ENCODE peak calls at places on chromosomes 12 and 14, in seven cellular contexts. K is hepatocyte, W is PC-9, G is heart right ventricle, L is AG09309, V is IMR-90, E is left ventricle myocardium inferior. Y is an unnamed sample.

GRCh38 chr12:45728625-45729232 is 777 bp upstream of the ARID2 start:
- DNase-seq in L (peak), V (peak), G (peak), W (peak), E (peak), K (peak), Y (peak)

GRCh38 chr14:79325071-79325470 is 886.2 kb downstream of the DIO2 start:
- DNase-seq in V (peak), W (no peak), E (no peak), G (no peak), L (no peak), K (no peak), Y (no peak)

GRCh38 chr12:94699796-94700195 is 49.4 kb upstream of the TMCC3 start:
- DNase-seq in K (no peak), E (no peak), V (no peak), G (no peak), L (no peak), W (no peak), Y (no peak)

GRCh38 chr12:34286483-34286882 is 264.2 kb downstream of the ALG10 start:
- DNase-seq in V (no peak), G (no peak), E (peak), L (no peak), K (no peak), W (no peak), Y (no peak)

GRCh38 chr14:85300119-85300518 is 229.8 kb upstream of the FLRT2 start:
- DNase-seq in V (no peak), E (no peak), L (no peak), K (no peak), W (no peak), G (no peak), Y (no peak)

GRCh38 chr12:53182836-53183235 is 2.1 kb upstream of the CSAD start:
- DNase-seq in L (no peak), W (no peak), E (no peak), V (no peak), G (no peak), K (no peak), Y (no peak)

GRCh38 chr12:110776410-110776809 is 33.7 kb upstream of the PPP1CC start:
- DNase-seq in E (no peak), W (no peak), V (no peak), K (no peak), G (no peak), L (no peak), Y (no peak)

GRCh38 chr14:71248204-71248603 is 340.9 kb downstream of the PCNX1 start:
- DNase-seq in G (no peak), W (no peak), E (no peak), L (peak), K (no peak), V (peak), Y (no peak)

GRCh38 chr12:94074970-94075695 is 73.2 kb upstream of the PLXNC1 start:
- DNase-seq in L (peak), W (no peak), G (peak), V (peak), E (peak), K (peak), Y (peak)

GRCh38 chr14:36361210-36361853 is 40.9 kb upstream of the MBIP start:
- DNase-seq in G (no peak), V (no peak), E (no peak), W (no peak), K (no peak), L (no peak), Y (no peak)

GRCh38 chr12:108839011-108839889 is 18.1 kb downstream of the SSH1 start:
- DNase-seq in L (peak), G (peak), K (no peak), E (peak), V (peak), W (no peak), Y (no peak)

GRCh38 chr14:90111895-90112534 is 50.2 kb downstream of the KCNK13 start:
- DNase-seq in G (no peak), W (no peak), V (peak), K (no peak), E (no peak), L (no peak), Y (no peak)

GRCh38 chr12:113310489-113310888 is 24.4 kb downstream of the SLC8B1 start:
- DNase-seq in G (no peak), K (no peak), L (no peak), V (no peak), W (no peak), E (no peak), Y (no peak)

GRCh38 chr12:108516511-108517275 is 1.6 kb downstream of the FICD start:
- DNase-seq in L (no peak), W (no peak), K (no peak), V (no peak), G (no peak), E (no peak), Y (no peak)

GRCh38 chr12:27055966-27056365 is 26.4 kb downstream of the C12orf71 start:
- DNase-seq in L (no peak), G (no peak), W (no peak), E (no peak), V (no peak), K (no peak), Y (no peak)

GRCh38 chr14:74547331-74547927 is 53.9 kb downstream of the ISCA2 start:
- DNase-seq in K (no peak), V (no peak), G (no peak), E (no peak), W (no peak), L (no peak), Y (no peak)

GRCh38 chr14:24132976-24133375 is 2.5 kb downstream of the FITM1 start:
- DNase-seq in W (no peak), K (no peak), V (no peak), G (no peak), L (no peak), E (no peak), Y (no peak)

GRCh38 chr12:5376591-5377207 is 55.2 kb upstream of the NTF3 start:
- DNase-seq in E (no peak), L (no peak), W (no peak), K (no peak), G (no peak), V (no peak), Y (no peak)

GRCh38 chr12:19397534-19397933 is 41.8 kb upstream of the AEBP2 start:
- DNase-seq in G (no peak), V (peak), L (no peak), K (no peak), W (peak), E (no peak), Y (no peak)

GRCh38 chr14:20434701-20435453 is 1.1 kb downstream of the KLHL33 start:
- DNase-seq in W (no peak), K (no peak), E (peak), G (peak), V (no peak), L (no peak), Y (no peak)

GRCh38 chr14:44910826-44911225 is 50.9 kb downstream of the KLHL28 start:
- DNase-seq in E (no peak), V (no peak), G (no peak), W (no peak), K (no peak), L (no peak), Y (no peak)

GRCh38 chr14:65303185-65303901 is 109.2 kb upstream of the FUT8 start:
- DNase-seq in E (no peak), G (no peak), L (no peak), V (peak), K (no peak), W (no peak), Y (no peak)

GRCh38 chr14:36690301-36691020 is 28.8 kb downstream of the PAX9 start:
- DNase-seq in W (peak), L (no peak), G (no peak), V (peak), K (no peak), E (no peak), Y (no peak)

GRCh38 chr12:120228291-120229070 is 27.6 kb upstream of the RPLP0 start:
- DNase-seq in E (peak), K (peak), W (peak), G (peak), L (peak), V (peak), Y (no peak)

GRCh38 chr12:29700761-29701481 is 82.8 kb downstream of the TMTC1 start:
- DNase-seq in E (no peak), W (no peak), V (no peak), L (no peak), G (no peak), K (no peak), Y (no peak)

GRCh38 chr12:29702972-29703371 is 80.8 kb downstream of the TMTC1 start:
- DNase-seq in W (no peak), G (no peak), K (no peak), E (no peak), V (no peak), L (no peak), Y (no peak)

GRCh38 chr12:29703528-29703927 is 80.2 kb downstream of the TMTC1 start:
- DNase-seq in V (no peak), L (no peak), E (no peak), G (no peak), W (no peak), K (no peak), Y (no peak)

GRCh38 chr12:29698756-29699155 is 85.0 kb downstream of the TMTC1 start:
- DNase-seq in E (no peak), L (no peak), V (no peak), K (no peak), G (no peak), W (no peak), Y (no peak)

GRCh38 chr12:29702222-29702621 is 81.5 kb downstream of the TMTC1 start:
- DNase-seq in K (no peak), E (no peak), G (no peak), V (no peak), W (no peak), L (no peak), Y (no peak)
- TF ChIP-seq CTCF in K (no peak), E (no peak), G (no peak), V (no peak), W (no peak), L (no peak), Y (no peak)

DNA sequence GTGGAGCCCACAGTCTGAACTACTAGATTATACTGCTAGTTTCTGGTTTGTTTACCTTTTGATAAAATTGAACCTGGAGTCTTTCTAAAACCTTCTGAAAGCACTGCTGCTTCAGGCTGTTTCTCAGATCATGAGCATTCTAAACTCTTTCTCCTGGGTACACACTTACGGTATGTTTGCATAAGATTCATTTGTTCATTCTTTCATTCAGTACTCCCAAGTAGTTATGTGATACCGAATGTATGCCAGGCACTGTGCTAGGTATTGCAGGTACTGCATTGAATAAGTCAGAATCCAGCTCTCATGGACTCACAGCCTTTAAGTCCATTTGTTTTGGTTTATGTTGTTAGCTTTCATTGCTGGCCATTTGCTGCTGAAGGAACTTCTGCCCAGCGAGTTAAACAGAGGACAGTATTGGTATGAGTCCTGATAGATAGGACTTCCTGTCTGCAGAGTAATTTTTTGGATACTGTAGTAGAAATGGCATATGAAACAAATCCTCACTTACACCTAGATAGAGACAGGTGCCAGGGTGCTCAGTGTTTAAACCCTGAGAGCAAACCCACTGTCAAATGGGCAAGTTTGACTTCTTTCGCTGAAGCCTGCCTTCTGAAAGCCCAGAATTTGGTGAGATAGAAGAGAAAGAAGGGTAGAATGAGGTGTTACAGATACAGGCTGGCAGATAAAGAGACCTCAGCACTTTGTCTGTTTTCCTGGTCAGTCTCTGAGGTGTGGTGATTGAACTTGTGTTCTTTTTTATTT is 2.1 kb downstream of the SUSD6 start:
- DNase-seq in V (no peak), W (no peak), L (no peak), E (no peak), K (no peak), G (no peak), Y (no peak)
- H3K4me3 ChIP-seq in V (peak), W (no peak), L (no peak), E (peak), K (peak), G (peak), Y (peak)

GRCh38 chr12:65278576-65279386 is at the start of gene MSRB3:
- DNase-seq in G (peak), E (peak), K (peak), L (peak), W (peak), V (peak), Y (peak)
- TF ChIP-seq CTCF in G (no peak), E (no peak), K (peak), L (no peak), W (no peak), V (no peak), Y (no peak)

GRCh38 chr12:12559699-12560296 is 2.9 kb downstream of the DUSP16 start:
- DNase-seq in L (no peak), E (no peak), K (no peak), W (no peak), G (no peak), V (no peak), Y (no peak)
- H3K4me3 ChIP-seq in L (no peak), E (peak), K (peak), W (peak), G (no peak), V (no peak), Y (peak)

GRCh38 chr14:104226421-104227385 is 88.3 kb downstream of the KIF26A start:
- DNase-seq in V (no peak), L (no peak), K (no peak), W (no peak), E (no peak), G (no peak), Y (no peak)
- TF ChIP-seq CTCF in V (no peak), L (no peak), K (no peak), W (no peak), E (no peak), G (no peak), Y (no peak)

DNA sequence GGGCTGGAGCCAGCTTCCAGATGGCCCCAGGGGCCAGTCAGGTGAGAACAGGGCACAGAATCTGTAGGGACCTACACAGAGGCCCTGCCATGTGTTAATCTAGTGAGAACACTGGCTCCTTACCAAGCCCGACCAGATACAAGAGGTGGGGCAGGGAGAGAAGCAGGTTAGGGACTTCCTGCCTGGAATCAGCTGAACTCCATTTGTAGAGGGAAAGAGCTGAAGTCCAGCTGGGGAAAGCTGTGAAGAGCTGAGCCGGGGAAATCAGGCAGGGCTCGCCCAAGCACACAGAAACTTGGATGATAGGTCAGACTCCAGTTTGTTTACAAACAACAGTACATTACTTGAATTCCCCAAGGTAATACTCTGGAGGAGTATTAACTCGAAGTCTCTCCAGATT is 46.7 kb downstream of the PTGER2 start:
- DNase-seq in K (peak), G (no peak), E (no peak), V (no peak), W (no peak), L (no peak), Y (no peak)
- H3K4me3 ChIP-seq in K (no peak), G (no peak), E (no peak), V (no peak), W (no peak), L (no peak), Y (no peak)

GRCh38 chr12:69388371-69388770 is 28.8 kb downstream of the YEATS4 start:
- DNase-seq in K (peak), E (no peak), V (peak), G (no peak), L (peak), W (no peak), Y (peak)
- TF ChIP-seq CTCF in K (peak), E (peak), V (peak), G (peak), L (peak), W (peak), Y (peak)

GRCh38 chr12:9869307-9870161 is at the start of gene CLEC2B:
- DNase-seq in L (peak), G (no peak), E (no peak), K (peak), W (peak), V (peak), Y (peak)
- H3K4me3 ChIP-seq in L (peak), G (peak), E (peak), K (no peak), W (peak), V (peak), Y (peak)

DNA sequence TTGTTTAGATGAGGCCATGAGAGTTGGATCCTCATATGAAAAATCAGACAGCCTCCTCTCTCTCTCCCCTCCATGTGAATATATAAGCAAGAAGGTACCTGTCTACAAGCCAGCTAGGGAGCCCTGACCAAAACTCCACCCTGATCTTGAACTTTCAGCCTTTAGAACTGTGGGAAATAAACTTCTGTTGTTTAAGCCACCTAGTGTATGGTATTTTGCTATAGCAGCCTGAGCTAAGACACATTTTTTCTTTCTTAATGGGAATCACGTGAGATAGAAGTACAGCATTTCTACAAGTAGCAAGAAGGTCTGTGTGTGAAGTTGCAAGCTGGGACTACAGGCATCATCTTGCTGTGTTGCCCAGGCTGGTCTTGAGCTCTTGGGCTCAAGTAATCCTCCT is 16.3 kb upstream of the ABHD12B start:
- DNase-seq in W (no peak), E (no peak), V (no peak), G (no peak), K (no peak), L (no peak), Y (no peak)
- TF ChIP-seq CTCF in W (no peak), E (no peak), V (peak), G (no peak), K (peak), L (no peak), Y (no peak)

Y was measured in HFF-Myc.